ENCODE peak calls at places on chromosomes 3 and 15, in five cellular contexts. X, G, A, D and W are unnamed samples.

GRCh38 chr3:169218314-169218983 is 445.1 kb downstream of the MECOM start:
- DNase-seq in G (no peak), X (no peak), A (no peak), D (peak; percentile 72), W (peak; percentile 26)

GRCh38 chr3:77203876-77204275 is 164.0 kb downstream of the ROBO2 start:
- DNase-seq in A (no peak), X (no peak), D (no peak), G (no peak), W (no peak)

GRCh38 chr3:168973897-168974296 is 689.6 kb downstream of the MECOM start:
- DNase-seq in X (no peak), A (no peak), G (no peak), D (no peak), W (no peak)

GRCh38 chr3:14614189-14614588 is 37.4 kb upstream of the CCDC174 start:
- DNase-seq in X (no peak), D (no peak), A (no peak), G (no peak), W (peak; percentile 57)

GRCh38 chr3:194133661-194134230 is 2.2 kb upstream of the HES1 start:
- DNase-seq in D (peak; percentile 75), G (peak; percentile 51), A (peak; percentile 69), X (peak; percentile 84), W (no peak)

GRCh38 chr3:131047582-131047981 is 20.9 kb downstream of the NEK11 start:
- DNase-seq in X (no peak), G (peak; percentile 11), D (no peak), A (no peak), W (no peak)

GRCh38 chr3:192514081-192514753 is 213.1 kb downstream of the FGF12 start:
- DNase-seq in D (peak; percentile 38), A (no peak), G (no peak), X (peak; percentile 50), W (peak; percentile 2)

GRCh38 chr15:70528816-70529215 is 234.5 kb downstream of the UACA start:
- DNase-seq in X (no peak), A (peak; percentile 33), D (no peak), G (no peak), W (no peak)

GRCh38 chr3:183400352-183400751 is 28.1 kb downstream of the MCF2L2 start:
- DNase-seq in G (no peak), X (no peak), D (no peak), A (no peak), W (no peak)

GRCh38 chr3:184334470-184335158 is 2.8 kb upstream of the FAM131A start:
- DNase-seq in G (no peak), D (peak; percentile 81), A (no peak), X (no peak), W (peak; percentile 63)

GRCh38 chr3:123152656-123153055 is 49.1 kb upstream of the SEC22A start:
- DNase-seq in A (no peak), G (peak; percentile 17), X (no peak), D (no peak), W (no peak)

GRCh38 chr15:29107971-29108645 is 161.5 kb downstream of the NSMCE3 start:
- DNase-seq in G (no peak), A (no peak), X (peak; percentile 63), D (no peak), W (no peak)

GRCh38 chr3:26236991-26237682 is 385.4 kb upstream of the LRRC3B start:
- DNase-seq in X (no peak), G (no peak), A (no peak), D (no peak), W (no peak)

GRCh38 chr3:144128117-144128892 is 156.7 kb downstream of the DIPK2A start:
- DNase-seq in G (no peak), A (no peak), X (no peak), D (no peak), W (peak; percentile 1)

GRCh38 chr3:10995871-10996270 is 3.3 kb downstream of the SLC6A1 start:
- DNase-seq in D (no peak), X (no peak), G (no peak), A (peak; percentile 77), W (no peak)

GRCh38 chr15:87967951-87968350 is 288.6 kb downstream of the NTRK3 start:
- DNase-seq in D (peak; percentile 66), X (no peak), A (no peak), G (no peak), W (no peak)

GRCh38 chr15:50248994-50249586 is 16.4 kb downstream of the HDC start:
- DNase-seq in A (no peak), D (no peak), G (no peak), X (no peak), W (no peak)

GRCh38 chr15:65033659-65034269 is 4.3 kb upstream of the MTFMT start:
- DNase-seq in A (no peak), G (peak; percentile 68), D (peak; percentile 40), X (no peak), W (no peak)

GRCh38 chr3:193665370-193665989 is 72.5 kb downstream of the OPA1 start:
- DNase-seq in G (peak; percentile 58), A (no peak), X (no peak), D (peak; percentile 30), W (no peak)

GRCh38 chr3:13229291-13229949 is 156.2 kb upstream of the IQSEC1 start:
- DNase-seq in X (no peak), G (peak; percentile 72), A (no peak), D (no peak), W (peak; percentile 56)

GRCh38 chr3:161253711-161254110 is 32.6 kb downstream of the NMD3 start:
- DNase-seq in D (no peak), A (no peak), X (no peak), G (no peak), W (no peak)

GRCh38 chr3:13021141-13021933 is 51.9 kb downstream of the IQSEC1 start:
- DNase-seq in G (peak; percentile 80), X (peak; percentile 70), A (no peak), D (no peak), W (no peak)

GRCh38 chr3:48472923-48473616 is 26.5 kb downstream of the ATRIP start:
- DNase-seq in G (peak; percentile 98), A (peak; percentile 95), X (peak; percentile 96), D (peak; percentile 88), W (peak; percentile 92)
- TF ChIP-seq CTCF in G (peak; percentile 82), A (peak; percentile 35), X (no peak), D (peak; percentile 32), W (peak; percentile 53)

GRCh38 chr3:170852307-170852706 is 17.7 kb downstream of the RPL22L1 start:
- DNase-seq in A (no peak), D (no peak), X (no peak), G (no peak), W (no peak)

GRCh38 chr3:170844377-170844776 is 25.6 kb downstream of the RPL22L1 start:
- DNase-seq in A (no peak), X (no peak), D (no peak), G (no peak), W (no peak)

GRCh38 chr3:170848294-170848917 is 21.6 kb downstream of the RPL22L1 start:
- DNase-seq in X (no peak), G (no peak), A (no peak), D (peak; percentile 30), W (no peak)
- TF ChIP-seq CTCF in X (no peak), G (peak; percentile 78), A (peak; percentile 46), D (peak; percentile 37), W (peak; percentile 76)

GRCh38 chr3:54837964-54838363 is 89.9 kb downstream of the LRTM1 start:
- DNase-seq in D (peak; percentile 27), G (peak; percentile 10), A (no peak), X (no peak), W (no peak)
- TF ChIP-seq CTCF in D (peak; percentile 34), G (peak; percentile 67), A (peak; percentile 7), X (no peak), W (peak; percentile 51)

DNA sequence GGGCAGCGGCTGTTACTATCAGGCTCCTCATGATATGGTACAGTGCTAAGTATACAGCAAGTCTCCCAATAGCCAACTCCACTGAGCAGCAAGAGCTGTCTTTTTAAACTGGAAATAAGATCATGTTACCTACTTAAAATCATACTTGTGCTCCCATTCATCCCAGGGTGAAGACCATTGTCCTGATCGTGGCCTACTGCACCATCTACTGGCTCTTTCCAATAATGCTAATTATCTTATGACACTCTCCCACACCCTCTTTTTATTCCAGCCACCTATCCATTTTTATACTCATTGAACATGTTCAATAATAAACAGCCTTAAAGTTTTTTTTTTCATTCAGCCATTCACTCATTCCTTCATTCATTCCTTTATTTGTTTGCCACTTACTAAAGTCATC is 117.7 kb downstream of the GBE1 start:
- DNase-seq in A (no peak), X (no peak), G (no peak), D (peak; percentile 32), W (peak; percentile 25)
- TF ChIP-seq CTCF in A (peak; percentile 37), X (no peak), G (peak; percentile 40), D (peak; percentile 20), W (peak; percentile 65)

GRCh38 chr3:56254835-56255234 is 213.4 kb downstream of the ERC2 start:
- DNase-seq in G (peak; percentile 6), A (no peak), X (no peak), D (no peak), W (no peak)
- TF ChIP-seq CTCF in G (peak; percentile 65), A (no peak), X (peak; percentile 19), D (peak; percentile 42), W (peak; percentile 47)